ENCODE peak calls at places on chromosomes 1 and 21, in six cellular contexts. P, C, Y, L, W and F are unnamed samples.
A peak's percentile ranks its signal among the peaks of the same experiment; 100 is the strongest.

GRCh38 chr1:235739631-235740030 is 90.0 kb upstream of the GNG4 start:
- DNase-seq in P (no peak), C (no peak), Y (peak; percentile 50), L (no peak), W (no peak), F (no peak)

GRCh38 chr1:14850563-14850962 is 252.1 kb downstream of the KAZN start:
- DNase-seq in P (peak; percentile 46), C (no peak), Y (no peak), L (no peak), W (no peak), F (no peak)

GRCh38 chr1:82775402-82776000 is 974.8 kb downstream of the ADGRL2 start:
- DNase-seq in P (peak; percentile 7), C (no peak), Y (peak; percentile 25), L (peak; percentile 59), W (no peak), F (peak; percentile 33)

GRCh38 chr21:33648555-33648954 is 6.3 kb downstream of the ITSN1 start:
- DNase-seq in P (no peak), C (no peak), Y (no peak), L (no peak), W (no peak), F (no peak)

GRCh38 chr21:42258150-42258884 is 39.4 kb downstream of the ABCG1 start:
- DNase-seq in P (peak; percentile 53), C (peak; percentile 48), Y (peak; percentile 72), L (peak; percentile 84), W (peak; percentile 65), F (peak; percentile 60)

GRCh38 chr1:158035976-158036583 is 42.6 kb downstream of the KIRREL1 start:
- DNase-seq in P (no peak), C (peak; percentile 75), Y (peak; percentile 79), L (no peak), W (peak; percentile 35), F (peak; percentile 70)

GRCh38 chr1:34236089-34236488 is 59.4 kb downstream of the C1orf94 start:
- DNase-seq in P (no peak), C (no peak), Y (no peak), L (no peak), W (no peak), F (no peak)

GRCh38 chr21:45430521-45431501 is 25.8 kb downstream of the COL18A1 start:
- DNase-seq in P (peak; percentile 30), C (no peak), Y (no peak), L (no peak), W (no peak), F (no peak)

GRCh38 chr1:56527548-56528302 is 51.6 kb downstream of the PLPP3 start:
- DNase-seq in P (no peak), C (no peak), Y (no peak), L (no peak), W (no peak), F (no peak)

GRCh38 chr1:54360165-54361005 is 45.8 kb downstream of the SSBP3 start:
- DNase-seq in P (no peak), C (no peak), Y (no peak), L (no peak), W (no peak), F (no peak)

GRCh38 chr1:59499956-59500569 is 203.2 kb downstream of the FGGY start:
- DNase-seq in P (no peak), C (no peak), Y (no peak), L (no peak), W (no peak), F (no peak)

GRCh38 chr1:105088166-105088565 is 1338.5 kb downstream of the AMY1C start:
- DNase-seq in P (no peak), C (no peak), Y (no peak), L (no peak), W (no peak), F (peak; percentile 44)

GRCh38 chr1:183922197-183922596 is 115.3 kb downstream of the COLGALT2 start:
- DNase-seq in P (no peak), C (no peak), Y (no peak), L (no peak), W (no peak), F (no peak)

GRCh38 chr1:9630331-9631081 is 21.0 kb upstream of the PIK3CD start:
- DNase-seq in P (no peak), C (no peak), Y (no peak), L (no peak), W (no peak), F (no peak)

GRCh38 chr1:54274448-54274847 is 74.5 kb downstream of the MRPL37 start:
- DNase-seq in P (no peak), C (no peak), Y (no peak), L (no peak), W (no peak), F (no peak)

GRCh38 chr1:166197141-166197540 is 30.3 kb upstream of the FAM78B start:
- DNase-seq in P (peak; percentile 36), C (no peak), Y (peak; percentile 5), L (no peak), W (no peak), F (peak; percentile 29)

GRCh38 chr1:22880174-22880601 is 92.5 kb downstream of the LACTBL1 start:
- DNase-seq in P (no peak), C (no peak), Y (peak; percentile 45), L (no peak), W (no peak), F (peak; percentile 56)

GRCh38 chr1:1597275-1597930 is 2.5 kb downstream of the FNDC10 start:
- DNase-seq in P (no peak), C (no peak), Y (no peak), L (no peak), W (no peak), F (peak; percentile 43)

DNA sequence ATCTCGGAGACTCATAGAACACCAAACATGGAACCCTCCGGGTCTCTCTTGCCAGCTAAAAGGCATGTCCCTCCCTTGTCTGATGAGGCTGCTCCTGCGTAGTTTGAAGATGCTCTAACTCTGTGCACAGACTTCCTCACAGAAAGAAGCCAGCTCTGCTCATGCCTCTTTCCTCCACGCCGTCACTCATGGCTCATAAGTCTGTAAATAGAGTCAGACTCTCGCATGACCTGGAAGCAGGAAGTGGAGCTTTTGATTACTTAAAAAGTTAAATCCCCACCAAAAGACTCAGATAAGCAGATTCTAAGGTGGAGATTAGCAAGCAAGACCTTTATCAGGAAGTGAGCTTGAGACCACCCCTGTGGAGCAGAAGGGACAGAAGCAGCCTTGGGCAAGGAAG is 171.6 kb downstream of the TRIM33 start:
- DNase-seq in P (no peak), C (no peak), Y (no peak), L (no peak), W (no peak), F (no peak)
- TF ChIP-seq CTCF in P (no peak), C (no peak), Y (no peak), L (no peak), W (no peak), F (no peak)

DNA sequence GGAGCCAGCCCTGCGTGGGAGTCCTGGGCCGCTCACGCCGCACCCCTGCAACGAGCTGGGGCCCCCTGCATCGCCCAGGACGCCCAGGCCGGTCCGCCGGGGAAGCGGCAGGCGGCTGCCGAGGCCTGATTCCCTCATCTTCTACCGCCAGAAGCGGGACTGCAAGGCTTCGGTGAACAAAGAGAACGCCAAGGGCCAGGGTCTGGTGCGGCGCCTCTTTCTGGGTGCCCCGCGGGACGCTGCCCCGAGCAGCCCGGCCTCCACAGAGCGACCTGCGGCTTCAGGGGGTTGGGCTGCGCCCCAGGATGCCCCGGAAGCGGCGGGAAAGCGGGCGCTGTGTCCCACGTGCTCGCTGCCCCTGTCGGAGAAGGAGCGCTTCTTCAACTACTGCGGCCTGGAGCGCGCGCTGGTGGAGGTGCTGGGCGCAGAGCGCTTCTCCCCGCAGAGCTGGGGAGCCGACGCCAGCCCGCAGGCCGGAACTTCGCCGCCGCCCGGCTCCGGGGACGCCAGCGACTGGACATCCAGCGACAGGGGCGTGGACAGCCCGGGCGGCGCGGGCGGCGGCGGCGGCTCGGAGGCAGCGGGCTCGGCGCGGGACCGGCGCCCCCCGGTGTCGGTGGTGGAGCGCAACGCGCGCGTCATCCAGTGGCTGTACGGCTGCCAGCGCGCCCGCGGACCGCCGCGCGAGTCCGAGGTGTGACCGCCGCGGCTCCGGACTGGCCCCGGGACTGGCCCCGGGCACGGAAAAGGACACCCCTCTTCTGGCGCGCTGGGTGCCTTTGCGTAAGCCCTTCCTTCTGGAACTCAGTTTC is 2.7 kb downstream of the FAM110D start:
- DNase-seq in P (peak; percentile 54), C (no peak), Y (peak; percentile 57), L (peak; percentile 44), W (peak; percentile 60), F (peak; percentile 50)
- TF ChIP-seq CTCF in P (no peak), C (peak; percentile 21), Y (peak; percentile 4), L (peak; percentile 16), W (no peak), F (no peak)

GRCh38 chr1:227791425-227792090 is 23.9 kb upstream of the PRSS38 start:
- DNase-seq in P (no peak), C (peak; percentile 2), Y (no peak), L (no peak), W (no peak), F (no peak)
- TF ChIP-seq CTCF in P (no peak), C (no peak), Y (no peak), L (no peak), W (no peak), F (no peak)

GRCh38 chr21:32525282-32525681 is 60.0 kb downstream of the TCP10L start:
- DNase-seq in P (no peak), C (no peak), Y (no peak), L (no peak), W (no peak), F (no peak)
- TF ChIP-seq CTCF in P (no peak), C (no peak), Y (no peak), L (no peak), W (no peak), F (no peak)

GRCh38 chr1:101769520-101769919 is 227.2 kb downstream of the OLFM3 start:
- DNase-seq in P (no peak), C (no peak), Y (peak; percentile 12), L (peak; percentile 13), W (no peak), F (peak; percentile 26)
- TF ChIP-seq CTCF in P (no peak), C (no peak), Y (peak; percentile 33), L (peak; percentile 69), W (no peak), F (peak; percentile 46)